ENCODE peak calls at places on chromosome 19, in five cellular contexts. Y is occipital lobe; R is activated CD4-positive, CD25-positive, alpha-beta regulatory T cell treated with anti-CD3 and anti-CD28 coated beads, Interleukin-2, amount 50 U/mL, for 72 hours; B is fibroblast of mammary gland; V is stimulated activated CD4-positive, alpha-beta T cell treated with anti-CD3 and anti-CD28 coated beads, Interleukin-4, amount 100 ng/mL, for 1 hour. K is an unnamed sample.

GRCh38 chr19:45097776-45098520 is 5.0 kb downstream of the PPP1R37 start:
- DNase-seq in Y (peak; percentile 74), R (no peak), B (peak; percentile 98), V (no peak), K (no peak)

GRCh38 chr19:51296331-51297093 is 14.9 kb upstream of the IGLON5 start:
- DNase-seq in Y (no peak), R (no peak), B (no peak), V (no peak), K (no peak)

GRCh38 chr19:17772172-17772571 is 20.9 kb downstream of the FCHO1 start:
- DNase-seq in Y (no peak), R (no peak), B (peak; percentile 56), V (no peak), K (no peak)

GRCh38 chr19:14048439-14049153 is 13.3 kb downstream of the PALM3 start:
- DNase-seq in Y (no peak), R (peak; percentile 85), B (peak; percentile 24), V (peak; percentile 81), K (peak; percentile 79)

GRCh38 chr19:18218159-18218558 is 8.1 kb downstream of the PDE4C start:
- DNase-seq in Y (no peak), R (no peak), B (no peak), V (no peak), K (no peak)

GRCh38 chr19:3360494-3361383 is 5.6 kb upstream of the NFIC start:
- DNase-seq in Y (peak; percentile 62), R (peak; percentile 63), B (peak; percentile 32), V (peak; percentile 87), K (peak; percentile 67)

GRCh38 chr19:2636897-2637683 is 65.4 kb downstream of the GNG7 start:
- DNase-seq in Y (peak; percentile 57), R (peak; percentile 78), B (peak; percentile 40), V (peak; percentile 79), K (peak; percentile 88)

GRCh38 chr19:2455481-2456300 is 1.1 kb downstream of the LMNB2 start:
- DNase-seq in Y (no peak), R (peak; percentile 64), B (no peak), V (peak; percentile 61), K (peak; percentile 70)

GRCh38 chr19:12974301-12975220 is 5.2 kb downstream of the DAND5 start:
- DNase-seq in Y (no peak), R (no peak), B (no peak), V (no peak), K (no peak)

GRCh38 chr19:11130824-11131455 is 24.6 kb downstream of the SPC24 start:
- DNase-seq in Y (peak; percentile 43), R (peak; percentile 77), B (peak; percentile 90), V (peak; percentile 70), K (peak; percentile 89)

GRCh38 chr19:6588508-6589345 is 2.2 kb downstream of the CD70 start:
- DNase-seq in Y (no peak), R (no peak), B (no peak), V (peak; percentile 29), K (peak; percentile 51)

GRCh38 chr19:30160426-30160825 is 211.8 kb upstream of the ZNF536 start:
- DNase-seq in Y (no peak), R (no peak), B (no peak), V (no peak), K (no peak)

GRCh38 chr19:27764186-27764804 is 1448.7 kb downstream of the UQCRFS1 start:
- DNase-seq in Y (no peak), R (no peak), B (no peak), V (no peak), K (no peak)

GRCh38 chr19:55264531-55264930 is 5.7 kb upstream of the PPP6R1 start:
- DNase-seq in Y (no peak), R (no peak), B (no peak), V (no peak), K (no peak)

GRCh38 chr19:38736413-38737280 is 7.6 kb downstream of the CAPN12 start:
- DNase-seq in Y (no peak), R (no peak), B (peak; percentile 12), V (peak; percentile 73), K (peak; percentile 83)

GRCh38 chr19:14968247-14968646 is 11.4 kb downstream of the SLC1A6 start:
- DNase-seq in Y (no peak), R (no peak), B (no peak), V (no peak), K (no peak)